ENCODE peak calls at places on chromosomes 7 and 10, in five cellular contexts. H is GM20000, E is AG04450, D is spleen, X is osteocyte. M is an unnamed sample.

GRCh38 chr10:86331861-86332260 is 34.7 kb downstream of the GRID1 start:
- DNase-seq in H (no peak), E (no peak), D (peak; percentile 51), X (no peak), M (no peak)

GRCh38 chr7:6833636-6834035 is 7.6 kb upstream of the CCZ1B start:
- DNase-seq in H (no peak), E (no peak), D (no peak), X (no peak), M (no peak)

GRCh38 chr10:43461950-43462349 is 25.0 kb downstream of the ZNF487 start:
- DNase-seq in H (peak; percentile 78), E (peak; percentile 66), D (no peak), X (no peak), M (peak; percentile 68)

GRCh38 chr10:132562916-132563456 is 25.4 kb downstream of the INPP5A start:
- DNase-seq in H (no peak), E (no peak), D (peak; percentile 72), X (peak; percentile 83), M (no peak)

GRCh38 chr10:129777687-129778086 is 186.4 kb downstream of the EBF3 start:
- DNase-seq in H (no peak), E (no peak), D (peak; percentile 54), X (no peak), M (no peak)

GRCh38 chr7:69109131-69109740 is 489.0 kb upstream of the AUTS2 start:
- DNase-seq in H (no peak), E (no peak), D (no peak), X (no peak), M (no peak)

GRCh38 chr7:64863969-64864368 is 39.1 kb upstream of the ZNF273 start:
- DNase-seq in H (no peak), E (no peak), D (no peak), X (peak; percentile 73), M (no peak)

GRCh38 chr7:137421389-137421788 is 77.9 kb upstream of the PTN start:
- DNase-seq in H (no peak), E (peak; percentile 49), D (no peak), X (no peak), M (peak; percentile 24)

GRCh38 chr10:109205929-109206585 is 717.3 kb downstream of the XPNPEP1 start:
- DNase-seq in H (no peak), E (peak; percentile 44), D (no peak), X (no peak), M (no peak)

GRCh38 chr10:615583-616152 is 73.8 kb downstream of the DIP2C start:
- DNase-seq in H (no peak), E (peak; percentile 77), D (peak; percentile 28), X (no peak), M (no peak)

GRCh38 chr10:75261813-75262725 is 26.3 kb upstream of the COMTD1 start:
- DNase-seq in H (no peak), E (no peak), D (no peak), X (no peak), M (no peak)

GRCh38 chr7:51366930-51367613 is 50.5 kb upstream of the COBL start:
- DNase-seq in H (peak; percentile 52), E (no peak), D (no peak), X (no peak), M (no peak)

GRCh38 chr10:18340496-18341051 is 200.3 kb downstream of the CACNB2 start:
- DNase-seq in H (no peak), E (peak; percentile 23), D (no peak), X (no peak), M (no peak)

GRCh38 chr10:33547976-33548375 is 213.5 kb upstream of the NRP1 start:
- DNase-seq in H (no peak), E (no peak), D (no peak), X (no peak), M (no peak)

GRCh38 chr10:58280982-58281752 is 12.2 kb downstream of the CISD1 start:
- DNase-seq in H (no peak), E (no peak), D (no peak), X (no peak), M (no peak)

GRCh38 chr7:28977881-28978280 is 19.8 kb upstream of the TRIL start:
- DNase-seq in H (no peak), E (no peak), D (no peak), X (no peak), M (no peak)

GRCh38 chr7:36286688-36287087 is 103.0 kb upstream of the ANLN start:
- DNase-seq in H (no peak), E (no peak), D (no peak), X (no peak), M (no peak)

GRCh38 chr7:34373940-34374339 is 284.1 kb upstream of the NPSR1 start:
- DNase-seq in H (no peak), E (no peak), D (no peak), X (no peak), M (no peak)

GRCh38 chr10:43236176-43236850 is 30.6 kb downstream of the RASGEF1A start:
- DNase-seq in H (no peak), E (no peak), D (no peak), X (no peak), M (no peak)

GRCh38 chr7:76296743-76297740 is 5.4 kb upstream of the HSPB1 start:
- DNase-seq in H (no peak), E (peak; percentile 84), D (no peak), X (no peak), M (no peak)

GRCh38 chr10:27153325-27153724 is 859 bp downstream of the YME1L1 start:
- DNase-seq in H (no peak), E (no peak), D (no peak), X (no peak), M (no peak)

GRCh38 chr10:19488592-19489280 is 327.5 kb upstream of the PLXDC2 start:
- DNase-seq in H (no peak), E (no peak), D (peak; percentile 71), X (peak; percentile 84), M (no peak)
- TF ChIP-seq CTCF in H (no peak), E (peak; percentile 35), D (peak; percentile 9), X (peak; percentile 30), M (no peak)

DNA sequence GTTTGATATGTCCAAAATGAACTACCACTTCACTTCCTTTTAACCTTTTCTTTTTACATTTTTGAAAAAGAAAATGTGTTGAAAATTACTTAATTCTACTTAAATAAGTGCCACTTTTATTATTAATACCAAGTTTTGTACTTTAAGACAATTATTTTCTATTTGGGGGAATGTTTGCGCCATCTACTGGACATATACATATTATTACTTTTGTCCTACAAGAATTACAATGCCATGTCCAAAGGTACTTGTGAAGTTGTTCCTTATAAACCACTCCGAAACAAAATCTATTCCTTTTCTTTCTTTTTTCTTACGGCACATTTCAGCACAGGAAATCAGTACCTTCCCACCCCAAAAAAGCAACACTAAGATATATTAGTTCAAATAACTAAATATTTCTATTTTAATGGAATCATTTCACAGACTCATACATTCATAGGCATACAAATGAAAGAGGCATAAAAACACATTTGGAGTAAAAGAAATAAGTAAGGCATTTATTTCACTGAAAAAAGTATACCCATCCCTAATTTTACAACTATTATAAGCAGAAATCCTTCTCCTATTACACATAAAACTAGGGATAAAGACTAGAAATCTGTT is 169.9 kb downstream of the RNF133 start:
- DNase-seq in H (peak; percentile 15), E (no peak), D (no peak), X (no peak), M (peak; percentile 4)
- TF ChIP-seq CTCF in H (no peak), E (peak; percentile 57), D (peak; percentile 51), X (peak; percentile 65), M (peak; percentile 47)

DNA sequence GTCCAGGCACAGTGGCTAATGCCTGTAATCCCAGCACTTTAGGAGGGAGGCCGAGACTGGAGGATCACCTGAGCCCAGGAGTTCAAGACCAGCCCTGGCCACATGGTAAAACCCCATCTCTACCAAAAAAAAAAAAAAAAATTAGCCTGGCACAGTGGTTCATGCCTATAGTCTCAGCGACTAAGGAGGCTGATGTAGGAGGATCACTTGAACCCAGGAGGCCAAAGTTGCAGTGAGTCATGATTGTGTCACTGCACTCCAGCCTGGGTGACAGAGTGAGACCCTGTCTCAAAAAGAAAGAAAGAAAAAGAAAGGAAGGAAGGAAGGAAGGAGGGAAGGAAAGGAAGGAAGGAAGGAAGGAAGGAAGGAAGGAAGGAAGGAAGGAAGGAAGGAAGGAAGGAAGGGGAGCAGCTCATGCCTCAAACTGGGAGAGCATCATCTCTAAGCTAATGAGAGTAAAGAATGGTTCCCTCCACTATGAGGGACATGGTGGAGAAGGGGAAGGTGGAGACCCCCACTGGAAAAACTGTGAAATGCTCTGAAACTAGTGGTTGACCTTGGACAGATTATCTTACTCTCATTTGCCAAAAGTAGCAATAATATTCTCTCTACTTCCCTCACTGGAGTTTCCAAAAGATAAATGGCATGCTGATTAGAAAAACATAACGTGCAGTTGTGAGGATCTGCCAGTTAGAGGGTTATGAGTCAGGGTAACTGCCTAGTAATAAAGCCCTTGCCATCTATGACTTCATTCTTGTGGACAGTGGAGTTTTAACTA is 16.8 kb downstream of the GIMAP5 start:
- DNase-seq in H (peak; percentile 54), E (no peak), D (no peak), X (no peak), M (no peak)
- TF ChIP-seq CTCF in H (no peak), E (no peak), D (peak; percentile 47), X (peak; percentile 20), M (no peak)

DNA sequence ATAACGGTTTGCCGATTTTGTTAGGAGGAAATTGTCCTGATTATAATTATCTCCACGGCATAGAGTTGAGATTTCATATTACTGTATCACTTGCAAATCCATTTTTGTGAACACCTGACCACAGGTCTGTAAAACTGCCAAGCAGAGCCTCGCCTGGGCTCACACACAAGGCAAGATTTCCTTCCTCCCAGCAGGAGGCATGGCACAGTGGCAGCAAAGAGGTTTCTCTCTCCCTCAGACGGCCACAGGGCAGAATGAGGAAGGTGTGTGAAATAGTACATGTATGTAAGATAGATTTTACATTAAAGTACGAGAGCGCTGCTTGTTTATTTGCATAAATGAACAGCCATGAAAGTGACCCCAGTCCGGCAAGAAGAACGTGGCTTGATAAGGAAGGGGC is 130.1 kb downstream of the CELF2 start:
- DNase-seq in H (no peak), E (no peak), D (peak; percentile 83), X (no peak), M (no peak)
- TF ChIP-seq CTCF in H (no peak), E (no peak), D (no peak), X (no peak), M (no peak)

GRCh38 chr10:16509996-16510395 is 11.7 kb downstream of the C1QL3 start:
- DNase-seq in H (no peak), E (no peak), D (no peak), X (no peak), M (no peak)
- TF ChIP-seq CTCF in H (no peak), E (no peak), D (no peak), X (no peak), M (no peak)

GRCh38 chr7:42128703-42129102 is 108.3 kb downstream of the GLI3 start:
- DNase-seq in H (no peak), E (no peak), D (no peak), X (no peak), M (no peak)
- TF ChIP-seq CTCF in H (no peak), E (peak; percentile 21), D (no peak), X (peak; percentile 39), M (peak; percentile 9)

DNA sequence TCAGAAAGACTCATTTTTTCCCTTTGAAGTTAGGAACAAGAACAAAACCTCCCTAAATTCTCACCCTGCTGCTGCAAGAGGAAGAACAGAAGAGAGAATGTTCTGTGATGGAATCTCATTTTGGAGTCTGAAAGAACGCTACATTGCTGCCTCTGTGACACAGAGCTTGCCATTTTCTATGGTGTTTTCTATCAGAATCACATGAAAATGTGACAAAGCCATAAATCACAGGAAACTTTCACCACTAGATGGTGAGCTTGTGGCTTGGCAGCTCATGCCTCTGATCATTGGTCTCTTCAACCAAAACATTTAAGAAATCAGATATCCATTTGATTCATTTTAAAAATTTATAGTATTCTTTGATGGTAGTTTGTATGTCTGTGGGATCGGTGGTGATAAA is 82.9 kb downstream of the CADPS2 start:
- DNase-seq in H (peak; percentile 3), E (no peak), D (no peak), X (no peak), M (peak; percentile 2)
- TF ChIP-seq CTCF in H (no peak), E (no peak), D (no peak), X (peak; percentile 53), M (peak; percentile 65)